ENCODE peak calls at places on chromosomes 16 and 17, in five cellular contexts. G is stimulated activated CD4-positive, alpha-beta T cell treated with anti-CD3 and anti-CD28 coated beads, Interleukin-1b, Interleukin-23, amount 100 ng/mL, for 1 hour; F is endothelial cell; H is Daoy; D is activated T-helper 1 cell treated with Interleukin-2 at 50 U/mL for 16 hours. J is an unnamed sample.

GRCh38 chr17:50191070-50192045 is 10.1 kb downstream of the COL1A1 start:
- DNase-seq in D (no peak), F (no peak), G (no peak), H (no peak), J (no peak)

GRCh38 chr17:27783440-27783839 is 16.9 kb downstream of the NOS2 start:
- DNase-seq in G (no peak), H (no peak), F (no peak), D (no peak), J (no peak)

GRCh38 chr17:13581925-13582324 is 19.8 kb downstream of the HS3ST3A1 start:
- DNase-seq in G (no peak), H (no peak), D (no peak), F (no peak), J (no peak)

GRCh38 chr17:76376318-76377133 is 7.9 kb upstream of the SPHK1 start:
- DNase-seq in F (no peak), G (no peak), H (no peak), D (no peak), J (no peak)

GRCh38 chr16:67647111-67647651 is 2.2 kb downstream of the CARMIL2 start:
- DNase-seq in H (no peak), F (no peak), D (no peak), G (no peak), J (no peak)

GRCh38 chr17:82257473-82257872 is 16.0 kb downstream of the CSNK1D start:
- DNase-seq in F (no peak), D (no peak), H (no peak), G (no peak), J (no peak)

GRCh38 chr17:75767881-75768280 is 2.9 kb upstream of the GALK1 start:
- DNase-seq in F (no peak), H (no peak), D (no peak), G (no peak), J (no peak)

GRCh38 chr16:29316673-29317237 is 89.8 kb downstream of the NPIPB11 start:
- DNase-seq in F (no peak), H (peak; percentile 25), D (no peak), G (no peak), J (no peak)

GRCh38 chr17:36861531-36861930 is 75.7 kb upstream of the LHX1 start:
- DNase-seq in F (no peak), D (no peak), H (no peak), G (no peak), J (no peak)

GRCh38 chr17:78973196-78973595 is 6.5 kb downstream of the LGALS3BP start:
- DNase-seq in D (no peak), F (no peak), G (no peak), H (peak; percentile 36), J (no peak)

GRCh38 chr17:8875957-8876356 is 8.5 kb upstream of the PIK3R6 start:
- DNase-seq in F (no peak), G (no peak), D (no peak), H (peak; percentile 17), J (no peak)

GRCh38 chr17:79125503-79125902 is 50.9 kb downstream of the ENGASE start:
- DNase-seq in F (no peak), G (no peak), D (no peak), H (no peak), J (no peak)

GRCh38 chr16:58057784-58058183 is 32.2 kb downstream of the MMP15 start:
- DNase-seq in D (no peak), G (no peak), H (no peak), F (no peak), J (no peak)

GRCh38 chr16:85777583-85778310 is 21.6 kb downstream of the EMC8 start:
- DNase-seq in H (peak; percentile 46), G (no peak), F (no peak), D (no peak), J (no peak)

J was measured in A673.